ENCODE peak calls at places on chromosome 14, in nine cellular contexts. A is neural progenitor cell; E is hepatocyte; F is Karpas-422; X is uterus; G is left lung; H is Peyer's patch; L is CD8-positive, alpha-beta T cell; P is thoracic aorta. Q is an unnamed sample.

GRCh38 chr14:24845851-24846250 is 204.1 kb downstream of the STXBP6 start:
- DNase-seq in X (no peak), F (no peak), L (no peak), A (no peak), G (no peak), H (no peak), P (no peak), E (no peak), Q (no peak)

GRCh38 chr14:68405959-68406358 is 386.9 kb downstream of the ZFP36L1 start:
- DNase-seq in E (no peak), F (no peak), A (no peak), G (no peak), X (no peak), P (no peak), H (no peak), L (no peak), Q (no peak)

GRCh38 chr14:74698894-74699293 is 14.0 kb downstream of the AREL1 start:
- DNase-seq in X (no peak), H (no peak), G (no peak), P (no peak), F (no peak), L (no peak), A (no peak), E (no peak), Q (no peak)

GRCh38 chr14:71610797-71611196 is 321.4 kb upstream of the RGS6 start:
- DNase-seq in A (no peak), P (no peak), H (no peak), L (no peak), F (no peak), G (no peak), E (no peak), X (no peak), Q (no peak)

GRCh38 chr14:101717663-101718490 is 43.6 kb upstream of the PPP2R5C start:
- DNase-seq in P (no peak), F (no peak), A (no peak), G (no peak), L (no peak), H (no peak), X (no peak), E (no peak), Q (peak; percentile 45)

GRCh38 chr14:49970474-49971147 is 77.7 kb downstream of the ARF6 start:
- DNase-seq in L (no peak), F (peak; percentile 80), E (peak; percentile 66), H (no peak), G (no peak), X (no peak), A (no peak), P (no peak), Q (no peak)

GRCh38 chr14:50865677-50866076 is 6.2 kb upstream of the ABHD12B start:
- DNase-seq in A (no peak), P (no peak), L (no peak), X (no peak), F (no peak), G (no peak), H (no peak), E (no peak), Q (no peak)

GRCh38 chr14:99131632-99132271 is 140.2 kb downstream of the BCL11B start:
- DNase-seq in F (no peak), A (no peak), L (no peak), E (no peak), P (no peak), H (peak; percentile 34), G (no peak), X (no peak), Q (no peak)

GRCh38 chr14:36365766-36366165 is 45.3 kb upstream of the MBIP start:
- DNase-seq in P (no peak), L (no peak), G (no peak), F (no peak), E (no peak), A (no peak), H (no peak), X (no peak), Q (no peak)

GRCh38 chr14:61891251-61891650 is 129.0 kb downstream of the SNAPC1 start:
- DNase-seq in H (no peak), E (no peak), L (no peak), G (no peak), P (no peak), F (peak; percentile 75), X (no peak), A (peak; percentile 30), Q (no peak)

GRCh38 chr14:21202463-21203358 is 46.8 kb upstream of the OR5AU1 start:
- DNase-seq in P (no peak), L (no peak), E (no peak), H (no peak), G (no peak), A (no peak), X (no peak), F (peak; percentile 50), Q (no peak)

GRCh38 chr14:65042731-65043372 is 56.2 kb downstream of the FNTB start:
- DNase-seq in X (no peak), E (no peak), G (no peak), L (no peak), P (no peak), F (peak; percentile 49), A (no peak), H (no peak), Q (no peak)

GRCh38 chr14:94392510-94392935 is 4.1 kb upstream of the SERPINA1 start:
- DNase-seq in G (no peak), X (no peak), L (no peak), P (no peak), F (no peak), E (peak; percentile 23), H (no peak), A (no peak), Q (no peak)

GRCh38 chr14:74213907-74214803 is 25.1 kb upstream of the VSX2 start:
- DNase-seq in H (no peak), P (no peak), L (no peak), F (no peak), A (peak; percentile 56), G (no peak), X (no peak), E (no peak), Q (no peak)

GRCh38 chr14:56875104-56875675 is 64.9 kb upstream of the OTX2 start:
- DNase-seq in E (no peak), F (no peak), L (no peak), A (no peak), G (no peak), X (no peak), P (no peak), H (no peak), Q (no peak)

GRCh38 chr14:88729159-88729558 is 63.6 kb downstream of the EML5 start:
- DNase-seq in L (no peak), E (no peak), X (no peak), A (no peak), P (no peak), F (no peak), H (no peak), G (no peak), Q (no peak)

GRCh38 chr14:61211476-61212262 is 69.5 kb downstream of the TMEM30B start:
- DNase-seq in E (no peak), L (no peak), X (no peak), G (no peak), F (no peak), P (no peak), H (no peak), A (no peak), Q (no peak)

GRCh38 chr14:58749066-58749669 is 111.4 kb downstream of the DACT1 start:
- DNase-seq in L (no peak), G (no peak), E (peak; percentile 66), F (peak; percentile 44), X (no peak), P (no peak), H (peak; percentile 64), A (no peak), Q (no peak)

GRCh38 chr14:23468704-23469126 is 788 bp upstream of the NGDN start:
- DNase-seq in H (no peak), L (no peak), E (no peak), P (no peak), X (no peak), A (no peak), F (no peak), G (no peak), Q (no peak)
- H3K4me3 ChIP-seq in H (peak overlapping the region; percentile 34), L (peak overlapping the region; percentile 53), E (no peak overlapping the region), P (peak overlapping the region; percentile 66), X (peak overlapping the region; percentile 93), A (peak overlapping the region; percentile 35), F (peak overlapping the region; percentile 23), G (peak overlapping the region; percentile 82), Q (peak overlapping the region; percentile 84)

GRCh38 chr14:69715725-69716482 is 51.0 kb upstream of the SRSF5 start:
- DNase-seq in H (peak; percentile 68), X (peak; percentile 63), E (peak; percentile 84), L (no peak), G (no peak), A (no peak), F (no peak), P (peak; percentile 60), Q (peak; percentile 79)

GRCh38 chr14:69716483-69717187 is 50.3 kb upstream of the SRSF5 start:
- DNase-seq in P (no peak), A (no peak), L (peak; percentile 24), E (peak; percentile 55), G (no peak), X (no peak), H (peak; percentile 62), F (no peak), Q (no peak)

GRCh38 chr14:69713976-69714716 is 52.8 kb upstream of the SRSF5 start:
- DNase-seq in X (no peak), P (no peak), F (no peak), L (no peak), E (no peak), A (peak; percentile 41), G (no peak), H (peak; percentile 45), Q (no peak)

GRCh38 chr14:69720912-69721311 is 46.0 kb upstream of the SRSF5 start:
- DNase-seq in P (no peak), L (no peak), G (no peak), F (no peak), H (peak; percentile 34), X (no peak), E (no peak), A (no peak), Q (no peak)

GRCh38 chr14:69719501-69719951 is 47.4 kb upstream of the SRSF5 start:
- DNase-seq in L (no peak), G (no peak), X (peak; percentile 59), E (peak; percentile 50), H (peak; percentile 62), A (peak; percentile 55), F (no peak), P (no peak), Q (no peak)
- H3K27ac ChIP-seq in L (no peak overlapping the region), G (peak overlapping the region; percentile 73), X (peak overlapping the region; percentile 10), E (peak overlapping the region; percentile 7), H (no peak overlapping the region), A (no peak overlapping the region), F (no peak overlapping the region), P (peak overlapping the region; percentile 62), Q (peak overlapping the region; percentile 35)

GRCh38 chr14:45128963-45129629 is 5.2 kb downstream of the FKBP3 start:
- DNase-seq in E (no peak), L (no peak), A (no peak), G (no peak), H (no peak), P (no peak), X (no peak), F (no peak), Q (no peak)
- H3K4me1 ChIP-seq in E (no peaks in the 10 kb centered on the region), L (peaks cover 10% of the 10 kb centered on the region), A (peaks cover 18% of the 10 kb centered on the region), G (no peaks in the 10 kb centered on the region), H (no peaks in the 10 kb centered on the region), P (no peaks in the 10 kb centered on the region), X (no peaks in the 10 kb centered on the region), F (peaks cover 43% of the 10 kb centered on the region), Q (peaks cover 19% of the 10 kb centered on the region)

DNA sequence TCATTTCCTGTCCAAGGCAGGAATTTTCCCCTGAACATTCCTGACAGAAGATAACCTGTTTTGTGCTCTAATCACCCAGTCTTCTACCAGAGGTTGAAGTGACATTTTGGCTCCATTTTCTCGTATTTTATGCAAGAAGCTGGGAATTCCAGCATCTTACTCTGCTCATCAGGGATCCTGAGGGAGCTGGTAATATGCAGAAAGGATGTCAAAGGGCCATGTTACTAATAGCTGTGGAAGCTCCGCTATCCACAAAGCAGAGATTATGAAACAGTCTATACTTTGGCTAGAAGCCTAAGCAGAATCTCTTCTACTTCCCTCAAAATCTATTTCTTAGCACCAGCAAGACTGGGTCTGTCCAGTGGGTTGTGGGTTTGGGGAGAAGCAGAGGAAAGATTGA is 613.0 kb downstream of the DIO2 start:
- DNase-seq in L (no peak), E (no peak), P (no peak), A (no peak), H (no peak), G (no peak), X (no peak), F (no peak), Q (no peak)
- H3K4me3 ChIP-seq in L (no peak overlapping the region), E (no peak overlapping the region), P (no peak overlapping the region), A (no peak overlapping the region), H (no peak overlapping the region), G (no peak overlapping the region), X (no peak overlapping the region), F (no peak overlapping the region), Q (no peak overlapping the region)